ENCODE peak calls at places on chromosomes 16 and 17, in nine cellular contexts. E is upper lobe of right lung, H is brain microvascular endothelial cell, R is PC-9, M is testis, Z is AG04450, U is thoracic aorta, O is lower leg skin, L is GM12865. B is an unnamed sample.

GRCh38 chr17:50256826-50257573 is 17.3 kb upstream of the TMEM92 start:
- DNase-seq in E (peak), H (no peak), R (no peak), M (no peak), Z (no peak), U (no peak), O (peak), L (no peak), B (no peak)

GRCh38 chr17:66667491-66668030 is 167.4 kb upstream of the CACNG5 start:
- DNase-seq in E (no peak), H (no peak), R (no peak), M (no peak), Z (no peak), U (no peak), O (no peak), L (peak), B (no peak)

GRCh38 chr17:76379275-76379641 is 5.2 kb upstream of the SPHK1 start:
- DNase-seq in E (no peak), H (no peak), R (no peak), M (no peak), Z (no peak), U (no peak), O (no peak), L (no peak), B (no peak)

GRCh38 chr17:36001109-36001735 is at the start of gene CCL15:
- DNase-seq in E (no peak), H (no peak), R (no peak), M (no peak), Z (no peak), U (no peak), O (peak), L (no peak), B (no peak)

GRCh38 chr17:35243459-35244204 is 760 bp downstream of the SLFN5 start:
- DNase-seq in E (peak), H (peak), R (peak), M (peak), Z (no peak), U (peak), O (peak), L (peak), B (no peak)

GRCh38 chr17:81528384-81528650 is 140 bp downstream of the FSCN2 start:
- DNase-seq in E (no peak), H (no peak), R (no peak), M (no peak), Z (no peak), U (no peak), O (no peak), L (no peak), B (no peak)

GRCh38 chr17:15463363-15463762 is 4.1 kb downstream of the CDRT4 start:
- DNase-seq in E (no peak), H (peak), R (no peak), M (peak), Z (peak), U (no peak), O (no peak), L (no peak), B (no peak)

GRCh38 chr16:57277586-57277985 is 6.9 kb downstream of the PLLP start:
- DNase-seq in E (no peak), H (peak), R (peak), M (no peak), Z (no peak), U (no peak), O (no peak), L (peak), B (no peak)

GRCh38 chr17:60665602-60666001 is 12.0 kb upstream of the BCAS3 start:
- DNase-seq in E (no peak), H (no peak), R (no peak), M (no peak), Z (no peak), U (no peak), O (no peak), L (no peak), B (no peak)

GRCh38 chr17:59427425-59427921 is 96.0 kb downstream of the YPEL2 start:
- DNase-seq in E (no peak), H (peak), R (no peak), M (peak), Z (no peak), U (no peak), O (no peak), L (peak), B (no peak)
- TF ChIP-seq CTCF in E (no peak), H (no peak), R (no peak), M (no peak), Z (no peak), U (no peak), O (no peak), L (no peak), B (no peak)

DNA sequence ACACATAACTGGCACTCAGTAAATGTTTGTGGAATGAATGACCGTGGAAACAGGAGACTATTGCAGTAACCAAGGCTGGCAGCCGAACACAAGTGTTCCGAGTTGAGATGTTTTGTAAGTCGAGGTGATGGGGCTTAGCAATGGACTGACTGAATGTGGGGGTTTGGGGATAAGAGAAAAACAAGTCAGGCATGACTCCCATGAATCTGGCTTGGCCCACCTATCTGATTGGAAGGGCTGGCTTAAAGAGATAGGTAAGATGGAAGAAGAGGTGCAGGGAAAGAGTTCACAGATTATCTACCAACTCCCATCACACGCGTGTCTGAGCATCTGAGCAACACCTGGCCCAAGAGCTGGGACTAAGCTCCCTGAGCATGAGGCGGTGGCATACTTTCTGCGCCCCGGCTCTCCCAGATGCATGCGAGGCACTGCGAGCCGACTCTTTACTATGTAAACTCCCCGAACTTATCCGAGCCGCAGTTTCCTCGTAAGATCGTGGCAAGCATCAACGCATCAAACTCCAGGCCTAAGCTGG is 539 bp downstream of the IFT20 start:
- DNase-seq in E (no peak), H (no peak), R (no peak), M (peak), Z (no peak), U (no peak), O (no peak), L (no peak), B (no peak)
- TF ChIP-seq CTCF in E (no peak), H (no peak), R (no peak), M (no peak), Z (no peak), U (no peak), O (no peak), L (no peak), B (no peak)

GRCh38 chr16:30532285-30533145 is 2.1 kb downstream of the ZNF747 start:
- DNase-seq in E (no peak), H (no peak), R (no peak), M (no peak), Z (no peak), U (no peak), O (no peak), L (no peak), B (no peak)

GRCh38 chr16:30535106-30535776 is 583 bp upstream of the ZNF747 start:
- DNase-seq in E (no peak), H (peak), R (no peak), M (no peak), Z (no peak), U (no peak), O (no peak), L (peak), B (no peak)

GRCh38 chr16:30533748-30534367 is 800 bp downstream of the ZNF747 start:
- DNase-seq in E (no peak), H (no peak), R (no peak), M (no peak), Z (no peak), U (no peak), O (no peak), L (no peak), B (no peak)

GRCh38 chr16:30534368-30535105 is at the start of gene ZNF747:
- DNase-seq in E (peak), H (peak), R (peak), M (peak), Z (no peak), U (peak), O (peak), L (peak), B (peak)

DNA sequence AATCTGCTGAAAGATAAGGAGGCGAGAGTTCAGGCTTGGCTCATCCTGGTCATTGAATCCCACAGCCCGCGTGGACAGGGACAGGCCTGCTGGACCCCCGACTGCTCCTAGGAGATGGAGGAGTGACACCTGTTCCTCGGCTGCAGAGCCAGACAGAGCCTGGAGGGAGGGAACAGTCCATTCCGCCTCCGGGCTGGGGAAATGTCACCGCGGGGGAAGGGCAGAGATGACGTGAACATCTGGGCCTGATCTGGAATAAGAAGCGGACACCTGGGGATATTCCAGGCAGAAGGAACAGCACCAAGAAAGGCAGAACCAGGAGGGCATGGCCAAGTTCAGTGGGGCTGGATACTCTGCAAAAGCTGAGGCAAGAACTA is 1.5 kb downstream of the ZNF747 start:
- DNase-seq in E (peak), H (no peak), R (no peak), M (no peak), Z (no peak), U (no peak), O (no peak), L (no peak), B (no peak)
- TF ChIP-seq CTCF in E (no peak), H (no peak), R (no peak), M (no peak), Z (no peak), U (no peak), O (no peak), L (no peak), B (no peak)

GRCh38 chr17:38559025-38559879 is 46.5 kb downstream of the SRCIN1 start:
- DNase-seq in E (peak), H (peak), R (peak), M (peak), Z (no peak), U (no peak), O (peak), L (peak), B (peak)
- TF ChIP-seq CTCF in E (no peak), H (peak), R (no peak), M (no peak), Z (no peak), U (no peak), O (no peak), L (peak), B (peak)

GRCh38 chr17:40562841-40563370 is 2.4 kb downstream of the CCR7 start:
- DNase-seq in E (no peak), H (no peak), R (no peak), M (no peak), Z (no peak), U (no peak), O (no peak), L (no peak), B (peak)

GRCh38 chr17:40563371-40564052 is 1.8 kb downstream of the CCR7 start:
- DNase-seq in E (no peak), H (no peak), R (no peak), M (no peak), Z (no peak), U (no peak), O (peak), L (peak), B (no peak)

GRCh38 chr17:40561294-40561870 is 3.9 kb downstream of the CCR7 start:
- DNase-seq in E (no peak), H (no peak), R (no peak), M (no peak), Z (no peak), U (no peak), O (peak), L (peak), B (no peak)

GRCh38 chr17:40560592-40561293 is 4.5 kb downstream of the CCR7 start:
- DNase-seq in E (peak), H (peak), R (no peak), M (no peak), Z (no peak), U (no peak), O (peak), L (peak), B (peak)

GRCh38 chr17:40561871-40562611 is 3.2 kb downstream of the CCR7 start:
- DNase-seq in E (peak), H (no peak), R (no peak), M (no peak), Z (no peak), U (no peak), O (peak), L (peak), B (no peak)
- TF ChIP-seq CTCF in E (no peak), H (peak), R (no peak), M (peak), Z (peak), U (no peak), O (no peak), L (peak), B (peak)

DNA sequence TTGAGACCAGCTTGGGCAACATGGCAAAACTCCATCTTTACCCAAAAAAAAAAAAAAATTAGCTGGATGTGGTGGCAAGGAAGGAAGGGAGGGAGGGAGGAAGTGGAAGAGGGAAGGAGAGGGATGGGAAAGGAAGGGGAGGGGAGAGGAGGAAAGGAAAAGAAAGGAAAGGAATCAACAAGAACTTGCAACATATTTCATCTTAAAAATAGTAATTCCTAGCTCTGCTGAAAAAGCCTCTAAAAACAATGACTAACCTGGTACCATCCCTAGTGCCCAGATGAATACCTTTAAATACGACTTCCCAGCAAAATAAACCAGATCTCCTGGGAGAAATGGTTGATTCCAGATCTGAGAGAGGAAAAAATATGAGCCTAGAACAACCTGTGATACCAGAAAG is 27.1 kb upstream of the MNT start:
- DNase-seq in E (no peak), H (no peak), R (no peak), M (no peak), Z (no peak), U (no peak), O (no peak), L (no peak), B (no peak)
- TF ChIP-seq CTCF in E (no peak), H (no peak), R (no peak), M (no peak), Z (no peak), U (no peak), O (no peak), L (no peak), B (no peak)

B was measured in type B pancreatic cell.